ENCODE peak calls at places on chromosomes 16 and 17, in five cellular contexts. Y is H1, I is HepG2, K is HCT116, C is GM12878. W is an unnamed sample.

GRCh38 chr16:17291289-17291688 is 179.5 kb downstream of the XYLT1 start:
- DNase-seq in Y (no peak), I (no peak), K (no peak), C (no peak), W (no peak)

GRCh38 chr17:68600881-68601564 is at the start of gene FAM20A:
- DNase-seq in Y (no peak), I (no peak), K (no peak), C (no peak), W (no peak)

GRCh38 chr17:2087597-2088211 is 32.8 kb downstream of the HIC1 start:
- DNase-seq in Y (no peak), I (no peak), K (no peak), C (peak; percentile 79), W (no peak)

GRCh38 chr17:36511216-36511615 is 23.5 kb downstream of the MYO19 start:
- DNase-seq in Y (no peak), I (no peak), K (no peak), C (no peak), W (no peak)

GRCh38 chr17:57215317-57215716 is 41.0 kb upstream of the MSI2 start:
- DNase-seq in Y (no peak), I (no peak), K (no peak), C (no peak), W (no peak)

GRCh38 chr17:66431910-66432309 is 129.5 kb downstream of the PRKCA start:
- DNase-seq in Y (no peak), I (no peak), K (no peak), C (no peak), W (no peak)

GRCh38 chr16:87723224-87723619 is 42.6 kb downstream of the KLHDC4 start:
- DNase-seq in Y (no peak), I (no peak), K (no peak), C (peak; percentile 58), W (no peak)

GRCh38 chr17:68462381-68463210 is 5.3 kb upstream of the WIPI1 start:
- DNase-seq in Y (peak; percentile 49), I (peak; percentile 88), K (peak; percentile 92), C (peak; percentile 82), W (peak; percentile 68)

GRCh38 chr16:67844441-67844840 is 2.3 kb upstream of the NUTF2 start:
- DNase-seq in Y (no peak), I (no peak), K (no peak), C (no peak), W (no peak)

GRCh38 chr16:81376880-81377279 is 62.1 kb downstream of the GAN start:
- DNase-seq in Y (no peak), I (no peak), K (peak; percentile 16), C (no peak), W (no peak)

GRCh38 chr17:50392621-50393020 is 4.7 kb downstream of the LRRC59 start:
- DNase-seq in Y (no peak), I (no peak), K (no peak), C (no peak), W (no peak)

GRCh38 chr16:11734653-11735043 is 8.0 kb downstream of the TXNDC11 start:
- DNase-seq in Y (no peak), I (no peak), K (no peak), C (no peak), W (no peak)

GRCh38 chr16:12433691-12434390 is 369.8 kb downstream of the CPPED1 start:
- DNase-seq in Y (no peak), I (peak; percentile 41), K (no peak), C (no peak), W (no peak)

GRCh38 chr16:88667496-88667895 is 4.6 kb upstream of the MVD start:
- DNase-seq in Y (no peak), I (no peak), K (no peak), C (no peak), W (no peak)

GRCh38 chr16:30722443-30722842 is 23.5 kb downstream of the SRCAP start:
- DNase-seq in Y (no peak), I (no peak), K (no peak), C (no peak), W (no peak)

GRCh38 chr16:30429418-30429677 is 482 bp downstream of the DCTPP1 start:
- DNase-seq in Y (no peak), I (no peak), K (no peak), C (no peak), W (no peak)

GRCh38 chr17:7404737-7405412 is 978 bp upstream of the TMEM256 start:
- DNase-seq in Y (no peak), I (no peak), K (no peak), C (no peak), W (no peak)

GRCh38 chr17:3916013-3916696 is at the start of gene P2RX1:
- DNase-seq in Y (no peak), I (no peak), K (no peak), C (no peak), W (no peak)

GRCh38 chr17:78108726-78109488 is 19.6 kb downstream of the TMC6 start:
- DNase-seq in Y (no peak), I (peak; percentile 35), K (no peak), C (no peak), W (no peak)

GRCh38 chr16:86761117-86761971 is 183.0 kb downstream of the FOXL1 start:
- DNase-seq in Y (no peak), I (peak; percentile 22), K (peak; percentile 51), C (no peak), W (peak; percentile 42)

GRCh38 chr17:29717817-29718216 is 95.1 kb upstream of the CORO6 start:
- DNase-seq in Y (no peak), I (no peak), K (no peak), C (no peak), W (no peak)

GRCh38 chr17:29722411-29723198 is 99.9 kb upstream of the CORO6 start:
- DNase-seq in Y (no peak), I (no peak), K (no peak), C (peak; percentile 96), W (no peak)

GRCh38 chr17:29719469-29719868 is 96.8 kb upstream of the CORO6 start:
- DNase-seq in Y (no peak), I (no peak), K (no peak), C (no peak), W (no peak)

GRCh38 chr17:29718446-29719039 is 95.8 kb upstream of the CORO6 start:
- DNase-seq in Y (no peak), I (no peak), K (no peak), C (no peak), W (peak; percentile 48)

GRCh38 chr17:29720471-29720990 is 97.8 kb upstream of the CORO6 start:
- DNase-seq in Y (no peak), I (no peak), K (no peak), C (no peak), W (no peak)
- TF ChIP-seq ZNF274 in Y (no peak), I (no peak), K (no peak), C (no peak), W (no peak)

DNA sequence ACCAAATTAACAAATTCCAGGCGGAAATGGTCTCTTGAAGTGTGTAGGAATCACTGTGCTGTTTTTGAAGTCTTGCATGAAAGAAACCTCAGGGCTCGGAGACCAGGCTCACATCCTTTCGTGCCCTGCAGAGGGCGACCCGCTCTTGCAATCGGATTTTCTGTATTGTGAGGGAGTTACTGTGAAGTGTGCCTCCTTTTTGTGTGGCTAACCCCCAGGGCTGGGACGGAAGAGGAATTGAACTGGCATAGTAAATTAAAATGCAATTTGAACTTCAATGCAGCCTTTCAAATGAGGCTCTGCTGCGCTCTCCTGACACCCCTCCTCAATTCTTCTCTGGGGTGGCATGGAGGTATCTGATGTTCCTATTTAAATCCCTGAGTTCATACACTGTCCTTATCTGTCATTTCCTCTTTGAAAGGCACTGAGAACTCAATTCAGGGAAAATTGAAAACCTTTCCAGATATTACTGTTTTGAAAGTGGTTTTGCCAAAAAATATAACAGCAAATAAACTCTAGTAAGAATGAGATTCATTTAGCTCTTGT is 51.5 kb upstream of the MGAT5B start:
- DNase-seq in Y (peak; percentile 53), I (peak; percentile 44), K (peak; percentile 63), C (no peak), W (peak; percentile 61)
- TF ChIP-seq ZNF274 in Y (no peak), I (no peak), K (no peak), C (no peak), W (no peak)

GRCh38 chr16:66617728-66618127 is 13.2 kb downstream of the CMTM3 start:
- DNase-seq in Y (no peak), I (no peak), K (no peak), C (no peak), W (no peak)

GRCh38 chr16:66619036-66619435 is 14.5 kb downstream of the CMTM3 start:
- DNase-seq in Y (no peak), I (no peak), K (no peak), C (no peak), W (no peak)

GRCh38 chr16:66617010-66617434 is 12.5 kb downstream of the CMTM3 start:
- DNase-seq in Y (no peak), I (peak; percentile 61), K (no peak), C (no peak), W (no peak)

GRCh38 chr16:66619534-66620418 is 15.3 kb downstream of the CMTM3 start:
- DNase-seq in Y (no peak), I (no peak), K (no peak), C (no peak), W (no peak)

DNA sequence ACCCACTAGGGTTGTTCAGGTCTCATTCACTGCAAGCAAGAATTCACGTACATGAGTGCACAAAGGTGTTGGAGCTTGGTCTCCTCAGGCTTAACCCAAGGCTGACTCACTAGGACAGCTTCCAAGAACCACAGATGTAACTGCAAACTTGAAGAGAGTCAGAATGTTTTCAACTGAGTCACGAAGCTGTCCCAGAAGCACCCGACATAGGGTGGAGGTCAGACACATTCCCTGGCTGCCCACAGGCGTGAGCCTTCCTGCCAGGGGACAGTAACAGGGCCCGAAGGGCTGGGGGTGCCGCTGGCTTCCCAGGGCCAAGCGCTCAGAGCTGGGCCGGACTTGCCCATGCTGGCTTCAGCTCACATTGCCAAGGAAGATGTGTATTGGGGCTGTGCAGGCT is 14.1 kb downstream of the CMTM3 start:
- DNase-seq in Y (no peak), I (no peak), K (peak; percentile 70), C (no peak), W (no peak)
- TF ChIP-seq ZNF274 in Y (no peak), I (no peak), K (no peak), C (no peak), W (no peak)

GRCh38 chr17:58252141-58252540 is 13.8 kb downstream of the LPO start:
- DNase-seq in Y (no peak), I (no peak), K (no peak), C (no peak), W (no peak)
- TF ChIP-seq ZNF274 in Y (no peak), I (no peak), K (no peak), C (no peak), W (no peak)

DNA sequence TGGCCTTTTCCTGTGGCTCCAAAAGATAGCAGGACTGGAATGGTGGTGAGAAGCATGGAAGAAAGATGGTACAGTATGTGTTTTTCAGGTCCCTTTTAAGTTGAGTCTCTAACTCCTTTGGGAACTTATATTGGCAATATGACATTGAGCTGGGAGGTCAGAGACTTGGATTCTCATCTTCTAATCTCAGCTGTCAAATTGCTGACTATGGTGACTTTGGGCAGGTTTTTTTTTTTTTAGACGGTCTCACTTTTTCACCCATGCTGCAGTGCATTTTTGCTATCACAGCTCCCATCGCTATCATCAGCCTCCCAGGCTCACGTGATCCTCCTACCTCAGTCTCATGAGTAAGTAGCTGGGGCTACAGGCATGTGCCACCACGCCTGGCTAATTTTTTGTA is 15.1 kb upstream of the CDK5R1 start:
- DNase-seq in Y (no peak), I (no peak), K (no peak), C (no peak), W (no peak)
- TF ChIP-seq ZNF274 in Y (no peak), I (no peak), K (no peak), C (no peak), W (no peak)

DNA sequence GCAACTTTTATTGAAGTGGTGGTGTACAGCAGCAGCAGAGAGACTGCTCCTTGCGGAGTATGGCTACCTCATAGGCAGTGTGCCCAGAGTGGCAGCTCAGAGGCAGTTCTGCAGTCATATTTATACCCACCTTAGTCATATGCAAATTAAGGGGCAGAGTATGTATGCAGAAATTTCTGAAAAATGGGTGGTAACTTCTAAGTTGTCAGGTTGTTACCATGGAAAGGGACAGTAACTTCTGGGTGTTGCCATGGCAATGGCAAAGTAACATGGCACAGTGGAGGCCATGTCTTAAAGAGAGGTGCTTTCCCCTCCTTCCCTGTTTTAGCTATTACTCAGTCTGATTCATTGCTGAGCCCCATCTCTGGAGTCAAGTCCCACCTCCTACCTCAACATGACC is 53.4 kb downstream of the MEOX1 start:
- DNase-seq in Y (no peak), I (no peak), K (no peak), C (peak; percentile 28), W (no peak)
- TF ChIP-seq ZNF274 in Y (no peak), I (no peak), K (no peak), C (no peak), W (no peak)